ENCODE peak calls at places on chromosomes 16 and 17, in eight cellular contexts. M is stimulated activated CD8-positive, alpha-beta memory T cell treated with anti-CD3 and anti-CD28 coated beads, Interleukin-4, amount 100 ng/mL, for 4 hours; E is activated CD8-positive, alpha-beta memory T cell treated with anti-CD3 and anti-CD28 coated beads for 48 hours; X is hippocampal formation; L is cardiac fibroblast; G is DMS79; Y is HTR-8/SVneo; F is amniotic stem cell. K is an unnamed sample.

GRCh38 chr17:8868092-8868491 is 618 bp upstream of the PIK3R6 start:
- DNase-seq in M (no peak), E (no peak), X (no peak), L (no peak), G (no peak), Y (no peak), F (no peak), K (no peak)

GRCh38 chr17:38761612-38762011 is 9.1 kb downstream of the PSMB3 start:
- DNase-seq in M (no peak), E (no peak), X (no peak), L (peak; percentile 38), G (no peak), Y (no peak), F (no peak), K (no peak)

GRCh38 chr17:29948460-29949185 is 7.2 kb downstream of the EFCAB5 start:
- DNase-seq in M (no peak), E (no peak), X (no peak), L (no peak), G (no peak), Y (no peak), F (no peak), K (no peak)

GRCh38 chr17:58920773-58921172 is 165.1 kb downstream of the PPM1E start:
- DNase-seq in M (no peak), E (no peak), X (no peak), L (no peak), G (no peak), Y (no peak), F (no peak), K (no peak)

GRCh38 chr16:88922114-88922825 is 54.7 kb downstream of the CBFA2T3 start:
- DNase-seq in M (no peak), E (no peak), X (no peak), L (peak; percentile 86), G (no peak), Y (no peak), F (no peak), K (no peak)

GRCh38 chr16:69467531-69468204 is 43.2 kb downstream of the CYB5B start:
- DNase-seq in M (no peak), E (no peak), X (no peak), L (no peak), G (no peak), Y (no peak), F (no peak), K (no peak)

GRCh38 chr16:30488764-30489595 is 16.4 kb downstream of the ITGAL start:
- DNase-seq in M (no peak), E (no peak), X (no peak), L (no peak), G (no peak), Y (no peak), F (no peak), K (no peak)

GRCh38 chr17:7673239-7673638 is 14.1 kb downstream of the TP53 start:
- DNase-seq in M (no peak), E (peak; percentile 37), X (no peak), L (no peak), G (no peak), Y (no peak), F (no peak), K (no peak)

GRCh38 chr17:7956208-7956965 is 24.4 kb downstream of the CNTROB start:
- DNase-seq in M (no peak), E (no peak), X (no peak), L (peak; percentile 93), G (no peak), Y (no peak), F (no peak), K (no peak)

GRCh38 chr17:35709874-35710273 is 21.6 kb upstream of the RASL10B start:
- DNase-seq in M (no peak), E (no peak), X (no peak), L (peak; percentile 39), G (peak; percentile 12), Y (no peak), F (no peak), K (peak; percentile 40)